ENCODE peak calls at places on chromosomes 16 and 17, in five cellular contexts. D is HEK293T; Y is prostate gland; J is stimulated activated naive B cell treated with anti-CD40 and anti-IgM and Interleukin-4, amounts not matched to agents 10 μg/mL and 1 μg/mL and 100 μg/mL, for 72 hours; A is neural crest cell. O is an unnamed sample.

GRCh38 chr17:48901241-48901640 is 7.0 kb upstream of the UBE2Z start:
- DNase-seq in D (no peak), Y (no peak), J (no peak), A (no peak), O (peak)

GRCh38 chr17:17400566-17401184 is 76.1 kb upstream of the MED9 start:
- DNase-seq in D (no peak), Y (no peak), J (no peak), A (no peak), O (no peak)

GRCh38 chr17:47275245-47275984 is 21.8 kb downstream of the ITGB3 start:
- DNase-seq in D (peak), Y (peak), J (no peak), A (no peak), O (peak)

GRCh38 chr16:20866792-20867191 is 33.4 kb downstream of the DCUN1D3 start:
- DNase-seq in D (no peak), Y (no peak), J (no peak), A (no peak), O (no peak)

GRCh38 chr16:5231246-5231759 is 133.7 kb upstream of the EEF2KMT start:
- DNase-seq in D (no peak), Y (no peak), J (no peak), A (no peak), O (no peak)

GRCh38 chr17:38602862-38603785 is 2.6 kb downstream of the SRCIN1 start:
- DNase-seq in D (no peak), Y (no peak), J (no peak), A (no peak), O (peak)

GRCh38 chr16:9109255-9109654 is 17.8 kb downstream of the HAPSTR1 start:
- DNase-seq in D (no peak), Y (no peak), J (no peak), A (no peak), O (no peak)

GRCh38 chr17:82324566-82325285 is 7.3 kb upstream of the CD7 start:
- DNase-seq in D (no peak), Y (no peak), J (no peak), A (no peak), O (no peak)

GRCh38 chr17:50659220-50659619 is 24.5 kb downstream of the ABCC3 start:
- DNase-seq in D (no peak), Y (no peak), J (no peak), A (no peak), O (peak)

GRCh38 chr17:75031972-75032895 is 14.5 kb downstream of the ATP5PD start:
- DNase-seq in D (peak), Y (peak), J (peak), A (no peak), O (peak)

GRCh38 chr16:66681676-66682075 is 14.9 kb downstream of the CMTM4 start:
- DNase-seq in D (no peak), Y (no peak), J (no peak), A (no peak), O (no peak)

O was measured in endodermal cell.